ENCODE peak calls at places on chromosomes 5 and 9, in seven cellular contexts. H is K562, S is H9, Z is GM23338, K is keratinocyte, T is hepatocyte, R is endothelial cell of umbilical vein. D is an unnamed sample. For H3K79me2, the result is how much of the 10 kb centered on the place peaks cover.

GRCh38 chr9:89598926-89599325 is 5.9 kb upstream of the GADD45G start:
- DNase-seq in H (no peak), S (peak), Z (no peak), K (no peak), T (peak), R (no peak), D (no peak)

GRCh38 chr9:127935765-127936221 is 1.9 kb downstream of the DPM2 start:
- DNase-seq in H (peak), S (no peak), Z (no peak), K (no peak), T (no peak), R (no peak), D (no peak)

GRCh38 chr5:83142526-83142925 is 65.2 kb downstream of the XRCC4 start:
- DNase-seq in H (no peak), S (no peak), Z (no peak), K (no peak), T (no peak), R (no peak), D (no peak)

GRCh38 chr9:110536802-110537201 is 42.7 kb downstream of the SVEP1 start:
- DNase-seq in H (no peak), S (no peak), Z (no peak), K (no peak), T (no peak), R (no peak), D (peak)

GRCh38 chr5:88889165-88890069 is 6.4 kb upstream of the MEF2C start:
- DNase-seq in H (no peak), S (peak), Z (peak), K (no peak), T (peak), R (peak), D (peak)

GRCh38 chr9:121662896-121663580 is 11.6 kb downstream of the DAB2IP start:
- DNase-seq in H (no peak), S (no peak), Z (no peak), K (no peak), T (no peak), R (peak), D (peak)

GRCh38 chr9:93900971-93901861 is 53.9 kb downstream of the BARX1 start:
- DNase-seq in H (peak), S (peak), Z (no peak), K (no peak), T (no peak), R (no peak), D (no peak)

GRCh38 chr5:112205840-112206239 is 213.2 kb downstream of the EPB41L4A start:
- DNase-seq in H (peak), S (peak), Z (peak), K (no peak), T (no peak), R (no peak), D (no peak)

GRCh38 chr5:8773091-8773615 is 772.7 kb downstream of the SEMA5A start:
- DNase-seq in H (no peak), S (no peak), Z (no peak), K (no peak), T (no peak), R (no peak), D (peak)

GRCh38 chr5:54007822-54008777 is 302.3 kb downstream of the ARL15 start:
- DNase-seq in H (no peak), S (no peak), Z (no peak), K (no peak), T (peak), R (no peak), D (peak)

GRCh38 chr5:171162602-171163001 is 146.4 kb upstream of the TLX3 start:
- DNase-seq in H (peak), S (peak), Z (peak), K (no peak), T (peak), R (peak), D (peak)

GRCh38 chr5:125823572-125823971 is 599.6 kb upstream of the GRAMD2B start:
- DNase-seq in H (no peak), S (no peak), Z (no peak), K (no peak), T (no peak), R (no peak), D (peak)

GRCh38 chr5:173513521-173513991 is 102.9 kb downstream of the BOD1 start:
- DNase-seq in H (no peak), S (no peak), Z (no peak), K (no peak), T (no peak), R (no peak), D (peak)

GRCh38 chr9:105694848-105695581 is 674 bp downstream of the TMEM38B start:
- DNase-seq in H (peak), S (peak), Z (peak), K (no peak), T (peak), R (peak), D (peak)

GRCh38 chr9:119802621-119803020 is 433.4 kb upstream of the BRINP1 start:
- DNase-seq in H (no peak), S (no peak), Z (peak), K (no peak), T (peak), R (no peak), D (no peak)

GRCh38 chr5:75707911-75708509 is 9.2 kb downstream of the POC5 start:
- DNase-seq in H (no peak), S (no peak), Z (no peak), K (no peak), T (no peak), R (no peak), D (no peak)

GRCh38 chr5:155150012-155150411 is 136.5 kb downstream of the KIF4B start:
- DNase-seq in H (no peak), S (no peak), Z (no peak), K (no peak), T (no peak), R (no peak), D (no peak)

GRCh38 chr9:116391306-116391900 is 237.8 kb downstream of the PAPPA start:
- DNase-seq in H (no peak), S (no peak), Z (no peak), K (peak), T (peak), R (no peak), D (peak)

GRCh38 chr9:89359018-89359417 is 40.7 kb downstream of the SECISBP2 start:
- DNase-seq in H (no peak), S (no peak), Z (no peak), K (no peak), T (no peak), R (peak), D (no peak)

GRCh38 chr9:82148849-82149544 is 160.4 kb downstream of the SPATA31D1 start:
- DNase-seq in H (no peak), S (no peak), Z (no peak), K (no peak), T (peak), R (no peak), D (peak)

GRCh38 chr5:18970000-18970399 is 1018.0 kb downstream of the CDH18 start:
- DNase-seq in H (no peak), S (no peak), Z (no peak), K (no peak), T (no peak), R (no peak), D (no peak)

GRCh38 chr5:73254634-73255033 is 81.6 kb downstream of the TMEM174 start:
- DNase-seq in H (no peak), S (no peak), Z (no peak), K (no peak), T (no peak), R (no peak), D (no peak)

GRCh38 chr5:174777116-174777515 is 52.7 kb downstream of the MSX2 start:
- DNase-seq in H (no peak), S (no peak), Z (no peak), K (no peak), T (no peak), R (no peak), D (no peak)

GRCh38 chr5:172646716-172647285 is 5.7 kb downstream of the NEURL1B start:
- DNase-seq in H (peak), S (peak), Z (peak), K (no peak), T (peak), R (no peak), D (no peak)

GRCh38 chr5:75622564-75622963 is 11.3 kb downstream of the ANKDD1B start:
- DNase-seq in H (no peak), S (no peak), Z (no peak), K (peak), T (peak), R (no peak), D (peak)

GRCh38 chr9:98607787-98608186 is 100.9 kb downstream of the GABBR2 start:
- DNase-seq in H (no peak), S (no peak), Z (no peak), K (no peak), T (no peak), R (peak), D (peak)

GRCh38 chr5:123182072-123182471 is 93.0 kb downstream of the PRDM6 start:
- DNase-seq in H (no peak), S (no peak), Z (no peak), K (no peak), T (no peak), R (no peak), D (no peak)

GRCh38 chr5:83179966-83180365 is 102.6 kb downstream of the XRCC4 start:
- DNase-seq in H (no peak), S (no peak), Z (no peak), K (no peak), T (no peak), R (no peak), D (peak)

GRCh38 chr5:127561254-127561653 is 43.8 kb downstream of the PRRC1 start:
- DNase-seq in H (no peak), S (no peak), Z (no peak), K (no peak), T (no peak), R (no peak), D (peak)

DNA sequence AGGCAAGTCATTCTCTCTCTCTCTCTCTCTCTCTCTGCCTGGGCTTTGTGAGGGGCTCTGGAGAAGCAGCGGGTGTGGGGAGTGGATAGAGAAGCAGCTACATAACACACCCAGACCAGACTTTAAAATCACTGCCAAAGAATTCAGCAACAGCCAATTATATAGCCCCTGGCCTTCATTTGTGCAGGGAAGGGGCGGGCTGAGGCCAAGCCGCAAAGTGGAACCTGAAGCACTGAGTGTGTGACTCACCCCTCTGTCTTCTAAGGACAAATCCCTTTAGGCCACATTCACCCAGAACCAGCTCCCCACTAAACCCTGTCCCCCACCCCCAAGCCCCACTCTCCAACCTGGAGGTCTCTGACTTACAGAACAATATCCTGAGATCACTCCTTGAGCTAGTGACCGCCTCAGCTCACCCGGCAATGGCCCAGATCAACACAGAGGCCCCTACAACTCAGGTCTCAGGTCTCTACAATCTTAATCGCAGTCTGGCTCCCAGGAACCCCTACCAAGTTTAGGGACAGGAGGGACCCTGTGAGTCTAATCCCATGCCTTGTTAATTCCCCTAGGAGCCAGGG is 6.0 kb downstream of the B4GALT1 start:
- DNase-seq in H (no peak), S (no peak), Z (no peak), K (peak), T (peak), R (peak), D (peak)
- H3K79me2 ChIP-seq in H (half or more), S (under half), Z (half or more), K (half or more), T (half or more), R (half or more), D (half or more)

GRCh38 chr9:86557063-86557766 is 203.0 kb upstream of the TUT7 start:
- DNase-seq in H (no peak), S (no peak), Z (no peak), K (peak), T (peak), R (no peak), D (peak)
- TF ChIP-seq CTCF in H (no peak), S (no peak), Z (no peak), K (peak), T (no peak), R (no peak), D (no peak)

DNA sequence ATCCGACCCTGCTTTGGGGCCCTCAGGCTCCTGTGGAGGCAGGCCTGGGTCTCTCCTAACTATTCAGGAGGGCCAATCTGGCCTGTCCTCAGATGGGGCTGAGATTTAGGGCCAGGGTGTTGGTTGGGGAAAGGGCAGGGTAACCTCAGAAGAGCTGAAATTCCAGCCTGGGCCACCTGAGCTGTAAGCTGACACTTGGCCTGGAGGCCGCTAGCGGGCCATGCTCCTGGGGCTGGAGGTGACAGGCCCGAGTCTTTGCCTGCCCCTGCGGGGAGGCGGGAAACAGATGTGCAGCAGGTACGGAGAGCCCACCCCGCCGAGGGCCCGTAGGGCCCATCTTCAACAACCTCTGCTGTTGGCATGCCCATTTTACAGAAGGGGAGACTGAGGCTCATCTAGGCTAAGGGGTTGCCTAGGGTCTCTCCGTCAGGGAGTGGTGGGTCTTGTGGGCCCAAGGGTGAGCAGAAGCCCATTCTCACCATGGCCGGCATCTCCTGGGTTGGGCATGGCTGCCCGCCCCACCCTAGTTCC is 69.5 kb downstream of the RXRA start:
- DNase-seq in H (no peak), S (no peak), Z (no peak), K (no peak), T (no peak), R (no peak), D (no peak)
- H3K79me2 ChIP-seq in H (under half), S (under half), Z (under half), K (half or more), T (half or more), R (under half), D (half or more)

GRCh38 chr9:114377046-114377445 is 10.7 kb downstream of the AKNA start:
- DNase-seq in H (no peak), S (no peak), Z (no peak), K (no peak), T (no peak), R (no peak), D (no peak)

GRCh38 chr9:114376586-114376985 is 11.2 kb downstream of the AKNA start:
- DNase-seq in H (no peak), S (no peak), Z (no peak), K (no peak), T (no peak), R (no peak), D (no peak)

GRCh38 chr9:114380988-114381387 is 6.8 kb downstream of the AKNA start:
- DNase-seq in H (no peak), S (no peak), Z (no peak), K (no peak), T (no peak), R (no peak), D (no peak)

GRCh38 chr9:114378016-114378415 is 9.8 kb downstream of the AKNA start:
- DNase-seq in H (no peak), S (no peak), Z (no peak), K (no peak), T (no peak), R (no peak), D (no peak)

GRCh38 chr9:114378883-114379282 is 8.9 kb downstream of the AKNA start:
- DNase-seq in H (no peak), S (no peak), Z (no peak), K (no peak), T (no peak), R (no peak), D (no peak)
- TF ChIP-seq CTCF in H (no peak), S (peak), Z (no peak), K (no peak), T (no peak), R (no peak), D (no peak)

DNA sequence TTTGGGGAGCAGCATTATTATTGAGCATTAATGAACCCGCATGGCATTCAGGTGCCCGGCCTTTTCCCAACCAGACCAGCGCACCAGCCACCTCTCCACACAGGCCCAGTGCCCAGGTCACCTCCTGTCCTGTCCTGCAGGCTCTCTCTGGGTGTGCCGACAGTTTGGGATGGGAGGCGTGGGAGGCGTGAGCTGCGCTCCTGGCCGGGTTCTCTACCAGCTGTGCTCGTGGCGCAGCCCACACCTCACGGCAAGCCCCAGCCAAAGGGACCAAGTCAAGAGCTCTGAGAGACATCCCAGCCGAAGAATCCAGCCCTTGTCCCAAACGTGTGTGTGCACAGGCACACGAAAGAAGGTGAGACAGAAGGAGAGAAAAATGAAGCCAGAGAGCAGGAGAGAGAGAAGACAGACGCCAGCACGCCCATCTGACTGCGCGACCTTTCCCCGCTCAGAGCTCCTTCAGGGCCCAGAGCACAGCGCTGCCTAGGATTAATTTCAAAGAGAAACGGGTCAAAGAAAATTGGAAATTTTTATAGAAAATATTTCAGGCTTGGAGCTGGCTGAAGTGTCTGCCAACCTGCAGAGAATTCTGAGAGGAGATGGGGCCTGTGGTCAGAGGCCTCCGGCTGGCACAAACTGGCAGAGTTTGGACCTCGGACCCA is 81.7 kb downstream of the ADAMTS2 start:
- DNase-seq in H (no peak), S (peak), Z (no peak), K (no peak), T (no peak), R (no peak), D (no peak)
- H3K79me2 ChIP-seq in H (under half), S (under half), Z (under half), K (under half), T (under half), R (under half), D (under half)